ENCODE peak calls at places on chromosomes 7 and 10, in five cellular contexts. E is neuronal stem cell, R is cardiac muscle cell, W is foreskin fibroblast, J is Peyer's patch. T is an unnamed sample.

GRCh38 chr10:16941865-16942264 is 124.6 kb upstream of the RSU1 start:
- DNase-seq in E (no peak), W (no peak), J (no peak), R (no peak), T (no peak)

GRCh38 chr10:43375401-43376020 is 4.1 kb downstream of the FXYD4 start:
- DNase-seq in J (no peak), R (no peak), W (no peak), E (no peak), T (no peak)

GRCh38 chr10:73097305-73097670 is 622 bp upstream of the P4HA1 start:
- DNase-seq in R (no peak), E (no peak), W (no peak), J (no peak), T (no peak)

GRCh38 chr10:101569465-101569837 is 18.6 kb downstream of the POLL start:
- DNase-seq in E (no peak), R (peak; percentile 40), J (no peak), W (no peak), T (no peak)

GRCh38 chr7:132656846-132657776 is 80.8 kb upstream of the PLXNA4 start:
- DNase-seq in E (no peak), J (no peak), R (peak; percentile 24), W (no peak), T (peak; percentile 29)

GRCh38 chr7:124440081-124440480 is 325.5 kb downstream of the GPR37 start:
- DNase-seq in E (no peak), R (no peak), W (peak; percentile 11), J (no peak), T (no peak)

GRCh38 chr10:54985732-54986131 is 184.7 kb upstream of the PCDH15 start:
- DNase-seq in R (peak; percentile 57), E (no peak), J (no peak), W (no peak), T (no peak)

GRCh38 chr7:72035275-72035674 is 376.9 kb downstream of the CALN1 start:
- DNase-seq in R (no peak), W (no peak), J (no peak), E (no peak), T (no peak)

GRCh38 chr10:49010831-49011230 is 71.2 kb upstream of the LRRC18 start:
- DNase-seq in J (no peak), W (no peak), E (no peak), R (no peak), T (no peak)

GRCh38 chr7:64872351-64872750 is 30.7 kb upstream of the ZNF273 start:
- DNase-seq in R (no peak), W (no peak), E (no peak), J (no peak), T (no peak)

GRCh38 chr7:42876182-42877068 is 35.4 kb downstream of the C7orf25 start:
- DNase-seq in E (peak; percentile 46), J (peak; percentile 76), W (peak; percentile 57), R (peak; percentile 73), T (peak; percentile 45)

GRCh38 chr7:99729501-99730261 is 5.3 kb downstream of the CYP3A7 start:
- DNase-seq in R (no peak), J (no peak), W (peak; percentile 36), E (no peak), T (peak; percentile 9)

GRCh38 chr10:116960066-116960465 is 44.9 kb downstream of the SHTN1 start:
- DNase-seq in J (no peak), W (no peak), E (no peak), R (no peak), T (no peak)

GRCh38 chr10:75145590-75145989 is 34.1 kb downstream of the SAMD8 start:
- DNase-seq in E (no peak), J (no peak), R (no peak), W (no peak), T (no peak)

GRCh38 chr7:29328050-29328449 is 133.5 kb downstream of the CHN2 start:
- DNase-seq in R (no peak), J (no peak), E (no peak), W (no peak), T (no peak)

GRCh38 chr10:29186221-29186620 is 102.6 kb upstream of the LYZL1 start:
- DNase-seq in J (no peak), E (no peak), R (peak; percentile 33), W (no peak), T (no peak)

GRCh38 chr10:21927601-21928000 is 75.9 kb downstream of the DNAJC1 start:
- DNase-seq in J (no peak), W (peak; percentile 33), E (no peak), R (peak; percentile 32), T (no peak)

GRCh38 chr7:135917721-135918120 is 59.4 kb downstream of the MTPN start:
- DNase-seq in R (no peak), W (no peak), E (no peak), J (no peak), T (no peak)

GRCh38 chr7:87479951-87480350 is 4.5 kb upstream of the ABCB4 start:
- DNase-seq in E (no peak), R (peak; percentile 40), W (no peak), J (no peak), T (no peak)

GRCh38 chr7:131231381-131232220 is 96.1 kb upstream of the MKLN1 start:
- DNase-seq in W (peak; percentile 47), E (no peak), J (peak; percentile 82), R (no peak), T (no peak)

GRCh38 chr7:91636129-91636724 is 244.3 kb downstream of the MTERF1 start:
- DNase-seq in E (peak; percentile 35), J (no peak), R (peak; percentile 61), W (no peak), T (peak; percentile 57)

GRCh38 chr10:46547881-46548780 is 8.3 kb downstream of the GPRIN2 start:
- DNase-seq in R (no peak), J (peak; percentile 45), E (no peak), W (no peak), T (peak; percentile 5)

GRCh38 chr7:94344826-94345225 is 49.9 kb upstream of the COL1A2 start:
- DNase-seq in W (peak; percentile 43), E (no peak), J (no peak), R (no peak), T (no peak)

GRCh38 chr7:155800301-155800700 is 12.0 kb downstream of the SHH start:
- DNase-seq in J (no peak), W (no peak), E (no peak), R (no peak), T (no peak)

GRCh38 chr7:137091396-137091795 is 222.9 kb downstream of the CHRM2 start:
- DNase-seq in J (no peak), R (peak; percentile 82), E (peak; percentile 26), W (peak; percentile 19), T (no peak)

GRCh38 chr7:22351878-22352277 is 5.1 kb downstream of the RAPGEF5 start:
- DNase-seq in W (peak; percentile 18), J (no peak), R (no peak), E (no peak), T (no peak)

GRCh38 chr10:128268015-128268722 is 141.9 kb upstream of the MKI67 start:
- DNase-seq in J (no peak), E (peak; percentile 70), R (peak; percentile 89), W (no peak), T (peak; percentile 28)

GRCh38 chr7:6306471-6306870 is 34.0 kb upstream of the CYTH3 start:
- DNase-seq in E (no peak), R (no peak), J (no peak), W (peak; percentile 56), T (no peak)

GRCh38 chr10:3391657-3392056 is 219.1 kb upstream of the PITRM1 start:
- DNase-seq in W (peak; percentile 31), E (no peak), J (no peak), R (no peak), T (no peak)

GRCh38 chr10:95660283-95660682 is 3.8 kb upstream of the ALDH18A1 start:
- DNase-seq in R (no peak), J (no peak), E (no peak), W (peak; percentile 23), T (no peak)